ENCODE peak calls at places on chromosomes 3 and 15, in four cellular contexts. X is GM12878, J is GM12865, U is A549. A is an unnamed sample.

GRCh38 chr15:67927501-67928156 is 87.8 kb upstream of the RNU6-1 start:
- DNase-seq in X (no peak), J (no peak), U (peak), A (no peak)

GRCh38 chr3:23867400-23867799 is 49.4 kb downstream of the NKIRAS1 start:
- DNase-seq in X (no peak), J (peak), U (no peak), A (no peak)

GRCh38 chr3:101781166-101781565 is 2.2 kb downstream of the NXPE3 start:
- DNase-seq in X (no peak), J (no peak), U (peak), A (no peak)

GRCh38 chr3:191255156-191255555 is 56.1 kb downstream of the OSTN start:
- DNase-seq in X (no peak), J (no peak), U (no peak), A (no peak)

GRCh38 chr15:42675021-42675420 is 61.9 kb downstream of the CDAN1 start:
- DNase-seq in X (no peak), J (no peak), U (no peak), A (no peak)

GRCh38 chr3:133882986-133883586 is 12.6 kb downstream of the RAB6B start:
- DNase-seq in X (no peak), J (no peak), U (no peak), A (no peak)

GRCh38 chr3:184429786-184430185 is 49.9 kb downstream of the CHRD start:
- DNase-seq in X (no peak), J (no peak), U (no peak), A (no peak)

GRCh38 chr15:89322822-89323221 is 11.8 kb downstream of the POLG start:
- DNase-seq in X (no peak), J (no peak), U (no peak), A (no peak)

GRCh38 chr3:127408684-127409420 is 121.0 kb upstream of the PRR20G start:
- DNase-seq in X (no peak), J (peak), U (no peak), A (peak)

GRCh38 chr15:89127054-89127702 is 38.9 kb downstream of the ABHD2 start:
- DNase-seq in X (no peak), J (peak), U (peak), A (no peak)

GRCh38 chr15:62649793-62650420 is 392.6 kb upstream of the TPM1 start:
- DNase-seq in X (peak), J (peak), U (no peak), A (no peak)

GRCh38 chr3:3499987-3500386 is 299.2 kb upstream of the LRRN1 start:
- DNase-seq in X (no peak), J (no peak), U (no peak), A (no peak)

GRCh38 chr3:98326945-98327344 is 26.7 kb upstream of the OR5K4 start:
- DNase-seq in X (peak), J (peak), U (no peak), A (no peak)

GRCh38 chr15:50933353-50933752 is 24.9 kb downstream of the AP4E1 start:
- DNase-seq in X (no peak), J (no peak), U (no peak), A (no peak)

GRCh38 chr15:99291643-99292042 is 40.4 kb downstream of the LRRC28 start:
- DNase-seq in X (no peak), J (no peak), U (no peak), A (no peak)

DNA sequence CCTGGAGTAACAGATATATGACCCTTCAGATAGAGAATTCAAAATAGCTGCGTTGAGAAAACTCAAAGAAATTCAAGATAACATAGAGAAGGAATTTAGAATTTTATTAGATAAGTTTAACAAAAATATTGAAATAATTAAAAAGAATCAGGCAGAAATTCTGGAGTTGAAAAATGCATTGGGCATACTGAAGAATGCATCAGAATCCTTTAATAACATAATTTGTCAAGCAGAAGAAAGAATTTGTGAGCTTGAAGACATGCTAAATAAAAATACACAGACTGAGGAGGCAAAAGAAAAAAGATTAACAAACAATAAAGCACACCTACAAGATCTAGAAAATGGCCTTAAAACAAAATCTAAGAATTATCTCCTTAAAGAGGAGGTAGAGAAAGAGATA is 50.5 kb downstream of the SPTSSB start:
- DNase-seq in X (no peak), J (no peak), U (no peak), A (no peak)
- TF ChIP-seq CTCF in X (no peak), J (no peak), U (no peak), A (no peak)

GRCh38 chr15:75455424-75455981 is 4.0 kb upstream of the SIN3A start:
- DNase-seq in X (peak), J (peak), U (peak), A (peak)
- TF ChIP-seq CTCF in X (no peak), J (no peak), U (no peak), A (no peak)

DNA sequence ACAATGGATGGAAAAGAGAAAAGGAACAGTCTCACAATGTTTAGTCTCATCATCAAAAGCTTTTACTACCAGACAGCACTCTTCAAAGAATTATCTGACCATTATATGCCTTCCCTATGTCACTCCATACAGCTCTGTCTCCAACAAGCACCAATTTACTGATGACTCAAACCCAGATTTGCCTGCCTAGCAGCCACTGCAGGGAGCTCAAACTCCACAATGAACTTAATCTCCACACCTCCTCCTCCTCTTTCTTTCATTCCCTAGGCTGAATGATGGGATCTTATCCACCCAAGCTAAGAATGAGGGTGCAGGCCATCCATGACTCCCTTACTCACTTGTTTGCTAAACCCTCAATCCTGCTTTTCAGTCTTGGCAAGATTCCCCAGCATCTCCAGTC is 45.5 kb downstream of the NBEAL2 start:
- DNase-seq in X (no peak), J (no peak), U (no peak), A (no peak)
- TF ChIP-seq CTCF in X (no peak), J (no peak), U (no peak), A (no peak)

GRCh38 chr3:141050913-141051632 is at the start of gene SPSB4:
- DNase-seq in X (no peak), J (no peak), U (peak), A (peak)

GRCh38 chr3:141051641-141052569 is 758 bp downstream of the SPSB4 start:
- DNase-seq in X (no peak), J (no peak), U (peak), A (no peak)

GRCh38 chr3:141050576-141050912 is 603 bp upstream of the SPSB4 start:
- DNase-seq in X (no peak), J (no peak), U (peak), A (no peak)

GRCh38 chr3:141047168-141047567 is 4.0 kb upstream of the SPSB4 start:
- DNase-seq in X (no peak), J (no peak), U (no peak), A (no peak)

GRCh38 chr3:141049681-141050080 is 1.5 kb upstream of the SPSB4 start:
- DNase-seq in X (no peak), J (no peak), U (peak), A (no peak)
- TF ChIP-seq CTCF in X (no peak), J (no peak), U (no peak), A (peak)

GRCh38 chr3:187066228-187066995 is 72.9 kb downstream of the RPL39L start:
- DNase-seq in X (no peak), J (peak), U (peak), A (no peak)
- TF ChIP-seq CTCF in X (peak), J (peak), U (no peak), A (peak)

A was measured in type B pancreatic cell.